ENCODE peak calls at places on chromosomes 4 and X, in seven cellular contexts. A is H9, T is mesenchymal stem cell, D is fibroblast of lung, O is IMR-90, F is mammary epithelial cell, Q is K562. M is an unnamed sample.

GRCh38 chrX:13197961-13198761 is 121.7 kb downstream of the ATXN3L start:
- DNase-seq in A (peak; percentile 83), T (no peak), D (no peak), O (no peak), F (peak; percentile 20), Q (no peak), M (no peak)

GRCh38 chr4:136664988-136665387 is 867.3 kb downstream of the PCDH18 start:
- DNase-seq in A (no peak), T (peak; percentile 36), D (peak; percentile 25), O (peak; percentile 83), F (no peak), Q (no peak), M (no peak)

GRCh38 chrX:54194982-54195588 is 12.0 kb upstream of the FAM120C start:
- DNase-seq in A (no peak), T (no peak), D (no peak), O (no peak), F (no peak), Q (no peak), M (no peak)

GRCh38 chr4:48331577-48332340 is 9.6 kb upstream of the SLAIN2 start:
- DNase-seq in A (no peak), T (peak; percentile 94), D (peak; percentile 93), O (peak; percentile 66), F (peak; percentile 87), Q (no peak), M (no peak)

GRCh38 chr4:80989921-80990544 is 40.5 kb upstream of the BMP3 start:
- DNase-seq in A (no peak), T (peak; percentile 64), D (peak; percentile 51), O (peak; percentile 73), F (peak; percentile 39), Q (peak; percentile 22), M (no peak)

GRCh38 chr4:93237526-93237925 is 591.0 kb upstream of the ATOH1 start:
- DNase-seq in A (no peak), T (no peak), D (no peak), O (no peak), F (no peak), Q (no peak), M (no peak)

GRCh38 chr4:74934822-74935326 is 2.0 kb downstream of the PARM1 start:
- DNase-seq in A (no peak), T (no peak), D (no peak), O (no peak), F (no peak), Q (no peak), M (no peak)

GRCh38 chr4:163484906-163485305 is 9.6 kb upstream of the TMA16 start:
- DNase-seq in A (peak; percentile 66), T (peak; percentile 59), D (peak; percentile 34), O (peak; percentile 51), F (peak; percentile 8), Q (peak; percentile 58), M (no peak)

GRCh38 chr4:80062527-80062926 is 10.5 kb downstream of the ANTXR2 start:
- DNase-seq in A (no peak), T (no peak), D (peak; percentile 46), O (no peak), F (no peak), Q (peak; percentile 16), M (no peak)

GRCh38 chrX:29662101-29662500 is 553.3 kb upstream of the MAGEB2 start:
- DNase-seq in A (no peak), T (peak; percentile 81), D (peak; percentile 75), O (peak; percentile 82), F (peak; percentile 81), Q (no peak), M (no peak)

GRCh38 chrX:43970528-43970927 is 2.7 kb downstream of the NDP start:
- DNase-seq in A (no peak), T (no peak), D (peak; percentile 54), O (peak; percentile 68), F (peak; percentile 43), Q (no peak), M (no peak)

GRCh38 chr4:48570646-48571220 is 80.7 kb downstream of the ZAR1 start:
- DNase-seq in A (no peak), T (peak; percentile 56), D (peak; percentile 85), O (peak; percentile 76), F (peak; percentile 38), Q (no peak), M (no peak)

GRCh38 chr4:73895201-73896177 is 26.3 kb downstream of the CXCL1 start:
- DNase-seq in A (no peak), T (peak; percentile 62), D (peak; percentile 61), O (peak; percentile 42), F (no peak), Q (no peak), M (no peak)

GRCh38 chr4:99815597-99816011 is 1.0 kb upstream of the DAPP1 start:
- DNase-seq in A (peak; percentile 41), T (peak; percentile 7), D (no peak), O (peak; percentile 20), F (peak; percentile 100), Q (no peak), M (no peak)

GRCh38 chrX:69150294-69150960 is 14.8 kb downstream of the PJA1 start:
- DNase-seq in A (no peak), T (no peak), D (no peak), O (no peak), F (peak; percentile 79), Q (no peak), M (no peak)

GRCh38 chr4:20572976-20573375 is 127.3 kb upstream of the PACRGL start:
- DNase-seq in A (peak; percentile 65), T (no peak), D (no peak), O (no peak), F (no peak), Q (no peak), M (no peak)
- H3K9ac ChIP-seq in A (no peak overlapping the region), T (no peak overlapping the region), D (no peak overlapping the region), O (no peak overlapping the region), F (no peak overlapping the region), Q (no peak overlapping the region), M (no peak overlapping the region)

DNA sequence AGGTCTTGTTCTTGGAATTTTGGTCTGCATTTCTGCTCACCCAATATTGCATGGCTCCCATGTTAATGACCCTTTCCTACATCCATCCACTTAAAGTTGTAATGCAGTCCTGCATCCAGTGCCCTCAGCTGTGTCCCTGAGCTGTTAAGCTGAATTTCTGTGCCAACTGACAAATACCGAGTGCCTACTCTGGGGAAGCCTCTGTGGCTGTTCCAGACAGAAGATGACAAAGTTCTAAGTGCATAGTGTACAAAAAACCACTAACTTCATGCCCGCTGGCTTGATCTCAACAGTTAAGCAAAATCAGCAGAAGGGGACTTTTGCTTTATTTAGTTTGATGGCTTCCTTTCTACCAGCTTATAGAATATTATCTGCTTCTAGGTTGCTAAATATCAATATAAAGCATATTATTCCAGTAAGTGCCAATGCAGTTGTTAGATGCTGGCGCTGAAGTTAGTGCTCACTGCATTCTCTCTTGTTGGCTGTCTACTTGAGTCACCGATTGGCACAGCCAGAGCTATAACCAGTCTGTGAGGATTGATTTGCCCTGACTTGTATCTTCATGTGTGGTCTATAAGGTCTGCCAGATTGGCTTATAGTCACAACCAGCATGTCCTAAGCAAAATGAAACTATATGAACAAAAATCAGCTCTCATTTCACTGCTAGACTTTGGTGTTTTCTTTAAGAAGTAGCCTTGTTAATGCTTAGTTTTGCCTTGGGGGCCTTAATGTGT is 98.9 kb downstream of the KLHL8 start:
- DNase-seq in A (no peak), T (no peak), D (peak; percentile 70), O (peak; percentile 47), F (peak; percentile 94), Q (no peak), M (no peak)
- H3K9ac ChIP-seq in A (no peak overlapping the region), T (no peak overlapping the region), D (no peak overlapping the region), O (peak overlapping the region; percentile 25), F (peak overlapping the region; percentile 90), Q (no peak overlapping the region), M (peak overlapping the region; percentile 62)

DNA sequence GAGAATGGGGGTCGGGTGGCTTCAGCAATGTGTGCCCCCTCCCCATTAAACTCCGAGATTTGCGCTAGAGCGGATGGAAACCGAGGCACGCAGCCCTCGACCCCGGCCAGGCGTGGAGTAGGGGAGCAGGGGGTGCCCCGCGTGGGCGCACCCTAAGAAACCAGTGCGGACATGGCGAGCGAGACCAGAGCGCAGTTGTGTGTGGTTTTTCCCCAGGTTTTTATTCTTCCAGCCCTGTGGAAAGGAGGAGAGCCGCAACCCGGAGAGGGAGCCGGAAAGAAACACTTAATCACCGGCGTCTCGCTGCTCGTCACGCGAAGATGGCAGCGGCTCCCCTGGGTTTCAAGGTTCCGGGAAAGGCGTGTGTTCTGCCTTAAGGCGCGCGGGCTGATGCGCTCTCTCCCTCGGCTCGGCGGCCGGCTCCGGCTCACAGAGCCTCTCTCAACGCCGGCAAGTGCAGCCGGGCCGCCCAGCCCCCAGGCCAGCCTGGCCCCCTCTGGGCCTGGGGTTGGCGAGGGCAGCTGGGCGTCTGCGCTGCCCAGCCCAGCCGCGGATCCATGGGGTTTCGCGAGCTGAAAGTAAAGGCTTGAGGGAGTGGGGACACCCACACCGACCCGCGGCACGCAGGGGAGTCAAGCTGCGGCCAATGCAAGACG is 73.9 kb upstream of the BCOR start:
- DNase-seq in A (peak; percentile 36), T (peak; percentile 86), D (peak; percentile 51), O (no peak), F (no peak), Q (no peak), M (peak; percentile 79)
- H3K9ac ChIP-seq in A (peak overlapping the region; percentile 59), T (peak overlapping the region; percentile 76), D (peak overlapping the region; percentile 55), O (no peak overlapping the region), F (no peak overlapping the region), Q (peak overlapping the region; percentile 94), M (no peak overlapping the region)

GRCh38 chrX:19865567-19866363 is 21.6 kb downstream of the SH3KBP1 start:
- DNase-seq in A (no peak), T (no peak), D (no peak), O (no peak), F (no peak), Q (no peak), M (no peak)

GRCh38 chrX:19866626-19867410 is 20.6 kb downstream of the SH3KBP1 start:
- DNase-seq in A (no peak), T (no peak), D (no peak), O (no peak), F (no peak), Q (no peak), M (no peak)

GRCh38 chrX:19863237-19864223 is 23.9 kb downstream of the SH3KBP1 start:
- DNase-seq in A (no peak), T (peak; percentile 68), D (no peak), O (peak; percentile 29), F (no peak), Q (no peak), M (no peak)

GRCh38 chrX:19862634-19863236 is 24.7 kb downstream of the SH3KBP1 start:
- DNase-seq in A (no peak), T (no peak), D (no peak), O (no peak), F (no peak), Q (no peak), M (no peak)

DNA sequence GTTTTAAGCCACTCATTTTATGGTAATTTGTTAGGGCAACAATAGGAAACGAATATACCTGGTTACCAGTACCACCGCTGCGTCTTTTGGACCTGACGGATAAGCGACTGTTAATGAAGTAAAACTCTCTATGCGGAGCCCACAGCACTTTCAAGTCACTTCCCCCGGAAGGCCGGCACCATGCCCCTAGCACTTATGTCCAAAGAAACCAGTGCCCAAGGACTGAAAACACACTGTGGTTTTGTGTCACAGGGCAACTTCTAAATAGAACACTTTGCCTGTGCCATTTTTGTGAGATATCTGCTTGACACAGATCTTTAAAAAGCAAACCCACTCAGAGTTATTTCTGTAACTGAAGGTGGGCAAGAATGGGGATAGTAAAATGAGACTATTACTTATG is 22.7 kb downstream of the SH3KBP1 start:
- DNase-seq in A (no peak), T (no peak), D (no peak), O (no peak), F (no peak), Q (no peak), M (no peak)
- H3K9ac ChIP-seq in A (no peak overlapping the region), T (no peak overlapping the region), D (no peak overlapping the region), O (no peak overlapping the region), F (no peak overlapping the region), Q (no peak overlapping the region), M (no peak overlapping the region)